ENCODE peak calls at places on chromosomes 11 and 22, in eight cellular contexts. O, E, F, I, G, A, W and N are unnamed samples.

GRCh38 chr11:116929393-116930090 is 92.1 kb upstream of the APOA1 start:
- DNase-seq in O (no peak), E (no peak), F (no peak), I (peak), G (no peak), A (no peak), W (no peak), N (peak)

GRCh38 chr11:124953753-124954624 is at the start of gene CCDC15:
- DNase-seq in O (peak), E (peak), F (peak), I (peak), G (peak), A (peak), W (peak), N (peak)

GRCh38 chr11:12182650-12183511 is 72.5 kb downstream of the MICAL2 start:
- DNase-seq in O (no peak), E (peak), F (no peak), I (peak), G (peak), A (no peak), W (peak), N (peak)

GRCh38 chr11:62911137-62912130 is 9.7 kb downstream of the CHRM1 start:
- DNase-seq in O (peak), E (no peak), F (no peak), I (no peak), G (no peak), A (no peak), W (no peak), N (no peak)

GRCh38 chr11:73651661-73652045 is 5.3 kb downstream of the PLEKHB1 start:
- DNase-seq in O (no peak), E (no peak), F (no peak), I (no peak), G (no peak), A (no peak), W (no peak), N (no peak)

GRCh38 chr11:108870373-108871020 is 205.6 kb downstream of the DDX10 start:
- DNase-seq in O (no peak), E (peak), F (no peak), I (peak), G (no peak), A (no peak), W (no peak), N (peak)

GRCh38 chr22:19909350-19910179 is 32.0 kb upstream of the COMT start:
- DNase-seq in O (peak), E (peak), F (peak), I (peak), G (peak), A (peak), W (peak), N (peak)

GRCh38 chr11:38278457-38279141 is 1680.6 kb upstream of the RAG2 start:
- DNase-seq in O (no peak), E (no peak), F (no peak), I (no peak), G (no peak), A (no peak), W (no peak), N (no peak)

GRCh38 chr11:47723041-47723440 is 7.9 kb upstream of the AGBL2 start:
- DNase-seq in O (no peak), E (no peak), F (no peak), I (no peak), G (no peak), A (no peak), W (no peak), N (no peak)

GRCh38 chr22:48578138-48579034 is 1249.3 kb downstream of the BRD1 start:
- DNase-seq in O (no peak), E (no peak), F (no peak), I (no peak), G (no peak), A (no peak), W (no peak), N (no peak)

GRCh38 chr11:86509579-86509978 is 134.9 kb downstream of the CCDC81 start:
- DNase-seq in O (no peak), E (peak), F (no peak), I (no peak), G (no peak), A (no peak), W (no peak), N (peak)

GRCh38 chr22:44116755-44117684 is 63.7 kb upstream of the PARVG start:
- DNase-seq in O (no peak), E (no peak), F (no peak), I (no peak), G (no peak), A (no peak), W (no peak), N (no peak)

GRCh38 chr11:67996051-67996450 is 7.8 kb downstream of the UNC93B1 start:
- DNase-seq in O (no peak), E (no peak), F (no peak), I (no peak), G (no peak), A (no peak), W (no peak), N (no peak)

GRCh38 chr11:57425565-57426438 is 1.1 kb downstream of the SLC43A3 start:
- DNase-seq in O (no peak), E (no peak), F (no peak), I (peak), G (no peak), A (no peak), W (no peak), N (no peak)

GRCh38 chr22:22520020-22520656 is at the start of gene ZNF280A:
- DNase-seq in O (no peak), E (peak), F (no peak), I (no peak), G (peak), A (no peak), W (peak), N (peak)

GRCh38 chr11:128896356-128896755 is 5.2 kb downstream of the KCNJ5 start:
- DNase-seq in O (no peak), E (no peak), F (no peak), I (no peak), G (no peak), A (no peak), W (no peak), N (no peak)

GRCh38 chr11:128897841-128898240 is 6.7 kb downstream of the KCNJ5 start:
- DNase-seq in O (no peak), E (no peak), F (no peak), I (no peak), G (no peak), A (no peak), W (no peak), N (no peak)

GRCh38 chr11:128900468-128900867 is 9.3 kb downstream of the KCNJ5 start:
- DNase-seq in O (no peak), E (no peak), F (no peak), I (no peak), G (no peak), A (no peak), W (no peak), N (no peak)

GRCh38 chr11:128901655-128902514 is 10.7 kb downstream of the KCNJ5 start:
- DNase-seq in O (no peak), E (no peak), F (no peak), I (no peak), G (no peak), A (no peak), W (no peak), N (no peak)

GRCh38 chr11:128898580-128899344 is 7.6 kb downstream of the KCNJ5 start:
- DNase-seq in O (no peak), E (no peak), F (no peak), I (peak), G (no peak), A (no peak), W (no peak), N (no peak)
- TF ChIP-seq RAD21 in O (no peak), E (no peak), F (no peak), I (no peak), G (no peak), A (no peak), W (no peak), N (no peak)

GRCh38 chr22:42747701-42748513 is 27.2 kb upstream of the A4GALT start:
- DNase-seq in O (no peak), E (no peak), F (no peak), I (peak), G (no peak), A (no peak), W (no peak), N (peak)

GRCh38 chr22:42742940-42743339 is 22.3 kb upstream of the A4GALT start:
- DNase-seq in O (no peak), E (no peak), F (no peak), I (no peak), G (no peak), A (no peak), W (no peak), N (no peak)

GRCh38 chr22:42743501-42743991 is 22.9 kb upstream of the A4GALT start:
- DNase-seq in O (no peak), E (no peak), F (no peak), I (no peak), G (no peak), A (no peak), W (no peak), N (peak)

DNA sequence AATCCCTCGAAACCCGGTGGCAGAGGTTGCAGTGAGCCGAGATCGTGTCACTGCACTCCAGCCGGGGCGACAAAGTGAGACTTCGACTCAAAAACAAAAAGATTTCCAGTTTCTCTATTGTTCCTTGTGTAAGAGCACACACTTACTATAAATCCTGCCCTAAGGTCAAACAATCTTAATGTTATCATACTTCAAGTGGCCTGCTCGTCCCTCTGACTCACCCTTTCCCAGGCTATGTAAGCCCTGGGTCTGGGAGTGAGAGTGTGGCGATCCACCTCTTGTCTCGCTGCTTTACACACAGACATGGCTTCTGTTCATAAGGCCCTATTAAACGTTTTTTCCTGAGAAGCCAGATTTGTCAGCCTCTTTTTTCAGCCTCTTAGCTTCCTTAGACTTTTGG is 24.4 kb upstream of the A4GALT start:
- DNase-seq in O (no peak), E (peak), F (no peak), I (peak), G (no peak), A (no peak), W (no peak), N (no peak)
- TF ChIP-seq RAD21 in O (no peak), E (no peak), F (no peak), I (no peak), G (no peak), A (no peak), W (no peak), N (no peak)

DNA sequence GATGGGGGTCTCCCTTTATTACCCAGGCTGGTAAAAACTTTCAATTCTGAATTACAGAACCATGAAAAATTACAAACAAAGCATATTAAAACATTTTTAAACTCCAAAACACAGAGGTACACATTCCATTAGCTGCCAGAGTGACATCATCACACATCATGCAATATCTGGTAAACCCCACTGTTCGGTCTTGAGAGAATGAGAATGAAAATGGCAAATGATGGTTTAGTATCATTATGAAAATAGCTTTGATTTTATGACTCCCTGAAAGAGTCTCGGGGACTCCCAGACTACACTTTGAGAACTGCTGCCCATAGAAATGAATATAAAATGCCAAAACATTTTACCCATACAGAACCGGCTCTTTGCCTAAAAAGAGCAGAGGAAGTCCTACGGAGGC is 18.8 kb downstream of the LARGE2 start:
- DNase-seq in O (no peak), E (no peak), F (no peak), I (no peak), G (no peak), A (no peak), W (no peak), N (no peak)
- TF ChIP-seq RAD21 in O (no peak), E (no peak), F (no peak), I (no peak), G (no peak), A (no peak), W (no peak), N (no peak)

GRCh38 chr22:46576556-46577351 is 39.3 kb upstream of the CELSR1 start:
- DNase-seq in O (peak), E (no peak), F (no peak), I (peak), G (no peak), A (no peak), W (peak), N (no peak)
- TF ChIP-seq RAD21 in O (no peak), E (no peak), F (no peak), I (no peak), G (no peak), A (no peak), W (no peak), N (no peak)

DNA sequence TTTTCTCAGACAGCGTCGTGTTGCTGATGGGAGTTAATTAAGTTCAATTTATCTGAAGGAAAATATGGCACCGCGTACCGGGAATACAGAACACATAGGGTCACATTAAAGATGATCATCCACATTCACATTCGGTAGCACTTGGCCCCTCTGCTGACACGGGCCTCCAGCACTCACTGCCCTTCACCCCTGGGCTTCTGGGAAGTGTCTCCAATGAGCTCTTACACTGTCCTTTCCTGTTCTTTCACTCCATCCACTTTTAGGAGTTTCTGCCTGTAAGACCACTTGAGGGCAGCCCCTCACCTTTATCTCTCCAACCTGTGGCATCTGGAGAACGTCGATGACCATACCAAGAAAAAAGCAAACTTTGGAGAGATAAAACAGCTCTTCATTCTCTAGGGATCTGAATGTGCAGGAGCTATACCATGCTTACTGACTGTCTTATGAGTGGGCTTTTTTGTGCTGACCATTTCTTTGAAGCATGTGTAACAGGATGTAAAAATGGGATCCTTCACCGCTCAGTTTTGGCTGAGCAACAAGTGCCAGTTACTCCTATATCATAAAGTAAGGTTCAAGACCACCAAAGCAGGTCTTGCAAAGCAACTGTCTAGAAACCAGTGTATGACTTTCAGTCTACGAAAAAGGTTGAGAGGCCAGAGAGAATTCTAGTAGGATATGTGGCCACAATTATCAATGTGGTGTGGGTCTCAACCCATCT is 1.1 kb upstream of the SERGEF start:
- DNase-seq in O (peak), E (peak), F (no peak), I (no peak), G (no peak), A (no peak), W (peak), N (no peak)
- TF ChIP-seq RAD21 in O (no peak), E (no peak), F (peak), I (no peak), G (no peak), A (peak), W (no peak), N (no peak)

DNA sequence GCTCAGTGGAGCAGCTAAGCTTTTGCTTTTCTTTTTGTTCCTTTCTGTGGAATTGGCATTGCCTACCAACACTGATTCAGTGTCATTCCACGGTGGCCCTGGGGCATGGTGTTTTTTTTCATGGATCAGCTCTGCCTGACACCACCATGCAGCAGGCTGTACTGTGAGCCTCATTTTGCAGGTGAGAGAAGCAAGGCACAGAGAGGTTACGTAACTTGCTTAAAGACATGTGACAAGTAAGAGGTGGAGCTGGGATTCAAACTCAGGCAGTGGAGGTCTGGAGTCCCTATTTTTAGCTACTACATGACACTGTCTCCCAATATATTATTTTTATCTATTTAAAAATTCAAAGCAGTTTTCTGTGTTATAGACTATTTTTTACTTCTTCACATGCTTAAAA is 44.4 kb downstream of the APOL3 start:
- DNase-seq in O (no peak), E (no peak), F (no peak), I (no peak), G (no peak), A (no peak), W (no peak), N (no peak)
- TF ChIP-seq RAD21 in O (no peak), E (no peak), F (no peak), I (no peak), G (no peak), A (no peak), W (no peak), N (no peak)

DNA sequence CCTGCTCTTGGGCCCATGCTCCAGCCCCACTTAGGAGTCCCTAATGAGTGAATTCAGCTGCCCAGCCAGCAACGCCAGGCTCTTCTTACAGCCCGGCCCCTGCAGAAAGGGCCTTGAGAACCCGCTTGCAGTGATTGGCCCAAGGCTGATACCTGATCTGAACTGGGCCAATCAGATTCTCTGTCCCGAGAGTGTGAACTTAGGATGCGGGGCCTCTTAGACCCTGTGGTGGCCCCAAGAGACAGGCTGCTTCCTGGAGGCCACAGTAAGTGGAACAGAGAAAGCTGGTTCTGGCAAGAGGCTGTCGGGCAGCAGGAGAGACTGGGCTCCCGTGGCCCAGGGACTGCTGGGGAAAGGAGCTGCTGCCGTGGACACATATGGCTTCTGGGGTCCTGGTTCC is 11.5 kb downstream of the VSTM5 start:
- DNase-seq in O (no peak), E (no peak), F (no peak), I (no peak), G (no peak), A (no peak), W (no peak), N (peak)
- TF ChIP-seq RAD21 in O (no peak), E (no peak), F (no peak), I (no peak), G (no peak), A (no peak), W (no peak), N (no peak)

DNA sequence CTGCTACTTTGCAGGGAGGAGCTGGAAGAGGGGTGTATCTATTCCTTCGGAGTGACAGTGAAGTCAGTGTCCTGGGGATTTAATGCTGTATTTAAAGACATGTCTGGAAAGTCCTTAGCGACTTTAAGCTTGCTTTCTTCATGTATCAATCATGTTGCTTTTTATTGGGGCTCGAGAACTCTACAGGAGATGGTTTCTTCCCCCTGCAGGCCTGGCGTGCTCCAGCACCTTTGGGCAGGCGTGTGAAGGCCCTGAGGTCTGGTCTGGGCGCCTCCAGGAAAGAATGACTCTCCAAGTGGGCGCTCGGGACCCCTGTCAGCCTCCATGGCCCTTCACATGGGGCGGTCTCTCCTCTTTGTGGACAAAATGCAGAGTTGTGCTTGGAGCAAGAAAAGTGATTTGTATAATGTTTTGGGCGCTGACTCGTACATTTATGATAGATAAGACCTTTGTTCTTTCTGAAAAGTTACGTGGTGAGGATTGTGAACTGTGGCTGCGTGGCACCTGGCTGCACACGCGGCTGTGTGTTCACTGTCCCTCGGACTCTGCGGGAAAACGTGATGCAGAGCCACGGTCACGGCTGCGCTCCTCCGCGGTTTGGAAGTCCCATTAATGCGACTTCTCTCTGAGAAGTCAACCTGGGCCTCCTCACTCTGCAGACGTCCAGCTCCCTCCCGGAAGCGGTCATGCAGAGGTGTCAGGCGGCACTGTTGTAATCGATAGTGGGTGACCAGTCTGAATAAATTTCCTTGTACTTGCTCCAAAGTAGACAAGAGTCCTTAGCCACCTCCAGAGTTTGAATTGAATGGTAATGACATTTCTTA is 282.5 kb downstream of the TBC1D22A start:
- DNase-seq in O (no peak), E (no peak), F (no peak), I (no peak), G (no peak), A (no peak), W (no peak), N (no peak)
- TF ChIP-seq RAD21 in O (no peak), E (no peak), F (no peak), I (no peak), G (no peak), A (no peak), W (no peak), N (no peak)

GRCh38 chr11:35158371-35159081 is 19.6 kb downstream of the CD44 start:
- DNase-seq in O (no peak), E (no peak), F (no peak), I (no peak), G (no peak), A (no peak), W (no peak), N (no peak)
- TF ChIP-seq RAD21 in O (no peak), E (no peak), F (no peak), I (no peak), G (no peak), A (no peak), W (no peak), N (no peak)